ENCODE peak calls at places on chromosomes 16 and 17, in seven cellular contexts. One of them, this sample, is unnamed.

GRCh38 chr16:57203451-57203850 is 17.3 kb downstream of the RSPRY1 start:
- DNase-seq in CD8-positive, alpha-beta T cell: no peak
- DNase-seq in A549: no peak
- DNase-seq in left ventricle myocardium inferior: no peak
- DNase-seq in heart left ventricle: no peak
- DNase-seq in cardiac muscle cell: no peak
- DNase-seq in brain microvascular endothelial cell: peak
- DNase-seq in this sample: no peak

GRCh38 chr17:64685705-64686104 is 23.6 kb upstream of the SMURF2 start:
- DNase-seq in CD8-positive, alpha-beta T cell: no peak
- DNase-seq in A549: no peak
- DNase-seq in left ventricle myocardium inferior: no peak
- DNase-seq in heart left ventricle: no peak
- DNase-seq in cardiac muscle cell: no peak
- DNase-seq in brain microvascular endothelial cell: no peak
- DNase-seq in this sample: no peak

GRCh38 chr17:77345260-77345910 is 204.6 kb downstream of the SEC14L1 start:
- DNase-seq in CD8-positive, alpha-beta T cell: no peak
- DNase-seq in A549: no peak
- DNase-seq in left ventricle myocardium inferior: no peak
- DNase-seq in heart left ventricle: peak
- DNase-seq in cardiac muscle cell: no peak
- DNase-seq in brain microvascular endothelial cell: no peak
- DNase-seq in this sample: no peak

GRCh38 chr17:66636111-66636510 is 198.8 kb upstream of the CACNG5 start:
- DNase-seq in CD8-positive, alpha-beta T cell: no peak
- DNase-seq in A549: no peak
- DNase-seq in left ventricle myocardium inferior: no peak
- DNase-seq in heart left ventricle: no peak
- DNase-seq in cardiac muscle cell: peak
- DNase-seq in brain microvascular endothelial cell: peak
- DNase-seq in this sample: no peak

GRCh38 chr16:87161822-87162676 is 155.1 kb downstream of the C16orf95 start:
- DNase-seq in CD8-positive, alpha-beta T cell: no peak
- DNase-seq in A549: no peak
- DNase-seq in left ventricle myocardium inferior: no peak
- DNase-seq in heart left ventricle: no peak
- DNase-seq in cardiac muscle cell: no peak
- DNase-seq in brain microvascular endothelial cell: no peak
- DNase-seq in this sample: peak

GRCh38 chr17:38563362-38564253 is 42.1 kb downstream of the SRCIN1 start:
- DNase-seq in CD8-positive, alpha-beta T cell: no peak
- DNase-seq in A549: no peak
- DNase-seq in left ventricle myocardium inferior: no peak
- DNase-seq in heart left ventricle: no peak
- DNase-seq in cardiac muscle cell: no peak
- DNase-seq in brain microvascular endothelial cell: no peak
- DNase-seq in this sample: no peak

GRCh38 chr17:39213852-39214251 is 11.9 kb downstream of the STAC2 start:
- DNase-seq in CD8-positive, alpha-beta T cell: no peak
- DNase-seq in A549: peak
- DNase-seq in left ventricle myocardium inferior: no peak
- DNase-seq in heart left ventricle: no peak
- DNase-seq in cardiac muscle cell: no peak
- DNase-seq in brain microvascular endothelial cell: peak
- DNase-seq in this sample: no peak

GRCh38 chr17:19346351-19347255 is 15.9 kb downstream of the B9D1 start:
- DNase-seq in CD8-positive, alpha-beta T cell: no peak
- DNase-seq in A549: peak
- DNase-seq in left ventricle myocardium inferior: peak
- DNase-seq in heart left ventricle: peak
- DNase-seq in cardiac muscle cell: peak
- DNase-seq in brain microvascular endothelial cell: peak
- DNase-seq in this sample: peak

GRCh38 chr16:4184038-4184702 is 57.7 kb downstream of the SRL start:
- DNase-seq in CD8-positive, alpha-beta T cell: no peak
- DNase-seq in A549: no peak
- DNase-seq in left ventricle myocardium inferior: no peak
- DNase-seq in heart left ventricle: no peak
- DNase-seq in cardiac muscle cell: no peak
- DNase-seq in brain microvascular endothelial cell: no peak
- DNase-seq in this sample: no peak

GRCh38 chr17:29061036-29061435 is 18.1 kb downstream of the PIPOX start:
- DNase-seq in CD8-positive, alpha-beta T cell: no peak
- DNase-seq in A549: no peak
- DNase-seq in left ventricle myocardium inferior: no peak
- DNase-seq in heart left ventricle: no peak
- DNase-seq in cardiac muscle cell: peak
- DNase-seq in brain microvascular endothelial cell: no peak
- DNase-seq in this sample: no peak

GRCh38 chr17:51908841-51909537 is 249.5 kb downstream of the CA10 start:
- DNase-seq in CD8-positive, alpha-beta T cell: no peak
- DNase-seq in A549: no peak
- DNase-seq in left ventricle myocardium inferior: no peak
- DNase-seq in heart left ventricle: no peak
- DNase-seq in cardiac muscle cell: no peak
- DNase-seq in brain microvascular endothelial cell: no peak
- DNase-seq in this sample: no peak

GRCh38 chr16:57128787-57129389 is 36.5 kb downstream of the CPNE2 start:
- DNase-seq in CD8-positive, alpha-beta T cell: no peak
- DNase-seq in A549: no peak
- DNase-seq in left ventricle myocardium inferior: no peak
- DNase-seq in heart left ventricle: no peak
- DNase-seq in cardiac muscle cell: no peak
- DNase-seq in brain microvascular endothelial cell: no peak
- DNase-seq in this sample: no peak

GRCh38 chr16:85169333-85170065 is 57.2 kb upstream of the CIBAR2 start:
- DNase-seq in CD8-positive, alpha-beta T cell: no peak
- DNase-seq in A549: no peak
- DNase-seq in left ventricle myocardium inferior: no peak
- DNase-seq in heart left ventricle: no peak
- DNase-seq in cardiac muscle cell: peak
- DNase-seq in brain microvascular endothelial cell: no peak
- DNase-seq in this sample: peak

GRCh38 chr16:73713817-73714495 is 582.7 kb upstream of the PSMD7 start:
- DNase-seq in CD8-positive, alpha-beta T cell: no peak
- DNase-seq in A549: peak
- DNase-seq in left ventricle myocardium inferior: no peak
- DNase-seq in heart left ventricle: no peak
- DNase-seq in cardiac muscle cell: peak
- DNase-seq in brain microvascular endothelial cell: peak
- DNase-seq in this sample: peak

GRCh38 chr17:31394544-31394943 is 3.1 kb downstream of the RAB11FIP4 start:
- DNase-seq in CD8-positive, alpha-beta T cell: no peak
- DNase-seq in A549: no peak
- DNase-seq in left ventricle myocardium inferior: peak
- DNase-seq in heart left ventricle: peak
- DNase-seq in cardiac muscle cell: peak
- DNase-seq in brain microvascular endothelial cell: peak
- DNase-seq in this sample: peak

GRCh38 chr17:51427259-51428255 is 167.2 kb downstream of the UTP18 start:
- DNase-seq in CD8-positive, alpha-beta T cell: peak
- DNase-seq in A549: no peak
- DNase-seq in left ventricle myocardium inferior: no peak
- DNase-seq in heart left ventricle: no peak
- DNase-seq in cardiac muscle cell: no peak
- DNase-seq in brain microvascular endothelial cell: no peak
- DNase-seq in this sample: peak

GRCh38 chr16:77298638-77299360 is 99.6 kb downstream of the SYCE1L start:
- DNase-seq in CD8-positive, alpha-beta T cell: no peak
- DNase-seq in A549: peak
- DNase-seq in left ventricle myocardium inferior: no peak
- DNase-seq in heart left ventricle: no peak
- DNase-seq in cardiac muscle cell: peak
- DNase-seq in brain microvascular endothelial cell: peak
- DNase-seq in this sample: no peak

GRCh38 chr17:15893333-15894024 is 51.5 kb upstream of the ADORA2B start:
- DNase-seq in CD8-positive, alpha-beta T cell: no peak
- DNase-seq in A549: no peak
- DNase-seq in left ventricle myocardium inferior: no peak
- DNase-seq in heart left ventricle: no peak
- DNase-seq in cardiac muscle cell: peak
- DNase-seq in brain microvascular endothelial cell: no peak
- DNase-seq in this sample: peak

GRCh38 chr17:44024271-44024663 is 9.5 kb upstream of the TMEM101 start:
- DNase-seq in CD8-positive, alpha-beta T cell: no peak
- DNase-seq in A549: no peak
- DNase-seq in left ventricle myocardium inferior: no peak
- DNase-seq in heart left ventricle: no peak
- DNase-seq in cardiac muscle cell: no peak
- DNase-seq in brain microvascular endothelial cell: no peak
- DNase-seq in this sample: no peak

GRCh38 chr17:57966246-57966645 is 11.0 kb upstream of the CUEDC1 start:
- DNase-seq in CD8-positive, alpha-beta T cell: no peak
- DNase-seq in A549: no peak
- DNase-seq in left ventricle myocardium inferior: no peak
- DNase-seq in heart left ventricle: no peak
- DNase-seq in cardiac muscle cell: no peak
- DNase-seq in brain microvascular endothelial cell: no peak
- DNase-seq in this sample: no peak

DNA sequence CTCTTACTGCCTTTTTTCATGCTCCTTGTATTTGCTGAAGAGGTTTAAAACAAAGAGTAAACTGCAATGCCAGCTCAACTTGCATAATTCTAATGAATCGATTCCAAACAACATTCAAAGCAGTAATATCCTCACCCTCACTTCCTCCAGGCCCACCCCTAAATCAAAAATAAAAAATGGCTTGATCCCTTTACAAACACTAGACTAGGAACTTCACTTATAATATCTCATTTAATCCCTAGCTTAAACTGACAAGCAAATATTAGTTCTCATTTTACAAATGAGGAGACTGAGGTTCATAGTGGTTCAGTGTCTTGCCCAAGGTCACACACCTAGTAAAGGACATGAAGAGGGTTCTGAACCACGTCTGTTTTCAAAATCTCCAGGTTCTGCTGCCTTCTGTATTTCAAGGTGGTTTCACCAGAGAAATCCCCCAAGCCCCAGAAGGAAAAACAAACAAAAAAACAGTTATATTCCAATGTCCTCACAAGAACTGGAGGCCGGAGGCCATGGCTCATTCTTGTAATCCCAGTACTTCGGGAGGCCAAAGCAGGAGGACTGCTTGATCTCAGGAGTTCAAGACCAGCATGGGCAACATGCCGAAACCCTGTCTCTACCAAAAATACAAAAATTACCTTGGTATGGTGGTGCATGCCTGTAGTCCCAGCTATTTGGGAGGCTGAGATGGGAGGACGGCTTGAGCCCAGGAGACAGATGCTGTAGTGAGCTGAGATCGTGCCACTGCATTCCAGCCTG is 80.3 kb upstream of the GRIN2A start:
- DNase-seq in CD8-positive, alpha-beta T cell: no peak
- DNase-seq in A549: no peak
- DNase-seq in left ventricle myocardium inferior: no peak
- DNase-seq in heart left ventricle: no peak
- DNase-seq in cardiac muscle cell: no peak
- DNase-seq in brain microvascular endothelial cell: no peak
- DNase-seq in this sample: no peak
- H3K27ac ChIP-seq in CD8-positive, alpha-beta T cell: no peak
- H3K27ac ChIP-seq in A549: no peak
- H3K27ac ChIP-seq in left ventricle myocardium inferior: no peak
- H3K27ac ChIP-seq in heart left ventricle: no peak
- H3K27ac ChIP-seq in cardiac muscle cell: peak
- H3K27ac ChIP-seq in brain microvascular endothelial cell: no peak
- H3K27ac ChIP-seq in this sample: no peak

GRCh38 chr16:83882118-83882879 is 16.6 kb upstream of the MLYCD start:
- DNase-seq in CD8-positive, alpha-beta T cell: no peak
- DNase-seq in A549: no peak
- DNase-seq in left ventricle myocardium inferior: no peak
- DNase-seq in heart left ventricle: no peak
- DNase-seq in cardiac muscle cell: no peak
- DNase-seq in brain microvascular endothelial cell: no peak
- DNase-seq in this sample: no peak

GRCh38 chr16:83878838-83879237 is 20.1 kb upstream of the MLYCD start:
- DNase-seq in CD8-positive, alpha-beta T cell: no peak
- DNase-seq in A549: peak
- DNase-seq in left ventricle myocardium inferior: no peak
- DNase-seq in heart left ventricle: no peak
- DNase-seq in cardiac muscle cell: peak
- DNase-seq in brain microvascular endothelial cell: peak
- DNase-seq in this sample: peak
- TF ChIP-seq CTCF in CD8-positive, alpha-beta T cell: no peak
- TF ChIP-seq CTCF in A549: peak
- TF ChIP-seq CTCF in left ventricle myocardium inferior: peak
- TF ChIP-seq CTCF in heart left ventricle: peak
- TF ChIP-seq CTCF in cardiac muscle cell: peak
- TF ChIP-seq CTCF in brain microvascular endothelial cell: peak
- TF ChIP-seq CTCF in this sample: peak

GRCh38 chr17:80773243-80773991 is 218.2 kb upstream of the CHMP6 start:
- DNase-seq in CD8-positive, alpha-beta T cell: no peak
- DNase-seq in A549: no peak
- DNase-seq in left ventricle myocardium inferior: peak
- DNase-seq in heart left ventricle: no peak
- DNase-seq in cardiac muscle cell: no peak
- DNase-seq in brain microvascular endothelial cell: no peak
- DNase-seq in this sample: no peak

GRCh38 chr17:80774643-80775281 is 216.9 kb upstream of the CHMP6 start:
- DNase-seq in CD8-positive, alpha-beta T cell: no peak
- DNase-seq in A549: no peak
- DNase-seq in left ventricle myocardium inferior: no peak
- DNase-seq in heart left ventricle: no peak
- DNase-seq in cardiac muscle cell: no peak
- DNase-seq in brain microvascular endothelial cell: no peak
- DNase-seq in this sample: no peak

GRCh38 chr17:80775863-80776262 is 215.8 kb upstream of the CHMP6 start:
- DNase-seq in CD8-positive, alpha-beta T cell: no peak
- DNase-seq in A549: no peak
- DNase-seq in left ventricle myocardium inferior: no peak
- DNase-seq in heart left ventricle: no peak
- DNase-seq in cardiac muscle cell: no peak
- DNase-seq in brain microvascular endothelial cell: no peak
- DNase-seq in this sample: no peak

GRCh38 chr17:80772906-80773242 is 218.8 kb upstream of the CHMP6 start:
- DNase-seq in CD8-positive, alpha-beta T cell: no peak
- DNase-seq in A549: no peak
- DNase-seq in left ventricle myocardium inferior: no peak
- DNase-seq in heart left ventricle: no peak
- DNase-seq in cardiac muscle cell: no peak
- DNase-seq in brain microvascular endothelial cell: no peak
- DNase-seq in this sample: no peak

DNA sequence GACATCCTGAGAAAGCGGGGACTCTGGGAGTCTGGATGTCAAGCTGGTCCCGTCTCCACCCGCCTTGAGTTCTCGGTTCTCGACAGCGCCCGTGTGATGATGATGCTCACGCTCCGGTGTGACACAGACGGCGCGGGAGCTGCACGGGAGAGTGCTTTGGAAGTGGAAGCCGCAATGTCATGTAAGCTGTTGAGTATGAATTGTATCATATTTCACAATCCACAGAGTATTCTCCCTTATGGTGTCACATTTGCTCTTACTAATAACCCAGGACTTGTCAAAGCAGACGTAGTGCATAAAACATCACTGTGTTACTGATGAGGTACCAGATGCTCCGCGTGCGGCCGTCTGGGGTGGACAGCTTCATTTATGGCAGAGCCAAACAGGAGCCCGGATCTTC is 217.5 kb upstream of the CHMP6 start:
- DNase-seq in CD8-positive, alpha-beta T cell: no peak
- DNase-seq in A549: no peak
- DNase-seq in left ventricle myocardium inferior: no peak
- DNase-seq in heart left ventricle: no peak
- DNase-seq in cardiac muscle cell: no peak
- DNase-seq in brain microvascular endothelial cell: no peak
- DNase-seq in this sample: no peak
- H3K4me3 ChIP-seq in CD8-positive, alpha-beta T cell: peak
- H3K4me3 ChIP-seq in A549: no peak
- H3K4me3 ChIP-seq in left ventricle myocardium inferior: no peak
- H3K4me3 ChIP-seq in heart left ventricle: no peak
- H3K4me3 ChIP-seq in cardiac muscle cell: no peak
- H3K4me3 ChIP-seq in brain microvascular endothelial cell: no peak
- H3K4me3 ChIP-seq in this sample: no peak

GRCh38 chr17:74123350-74123749 is 80.1 kb upstream of the RPL38 start:
- DNase-seq in CD8-positive, alpha-beta T cell: no peak
- DNase-seq in A549: no peak
- DNase-seq in left ventricle myocardium inferior: no peak
- DNase-seq in heart left ventricle: no peak
- DNase-seq in cardiac muscle cell: peak
- DNase-seq in brain microvascular endothelial cell: no peak
- DNase-seq in this sample: no peak
- H3K27ac ChIP-seq in CD8-positive, alpha-beta T cell: no peak
- H3K27ac ChIP-seq in A549: no peak
- H3K27ac ChIP-seq in left ventricle myocardium inferior: no peak
- H3K27ac ChIP-seq in heart left ventricle: no peak
- H3K27ac ChIP-seq in cardiac muscle cell: no peak
- H3K27ac ChIP-seq in brain microvascular endothelial cell: no peak
- H3K27ac ChIP-seq in this sample: no peak